ENCODE peak calls at places on chromosomes 13 and 19, in four cellular contexts. E, W, V and U are unnamed samples. For H3K4me1, the result is how much of the 10 kb centered on the place peaks cover.

GRCh38 chr13:45120967-45121366 is 657 bp downstream of the GTF2F2 start:
- DNase-seq in E (no peak), W (no peak), V (no peak), U (no peak)

GRCh38 chr13:105572401-105572800 is 963.1 kb downstream of the EFNB2 start:
- DNase-seq in E (no peak), W (peak), V (no peak), U (peak)

GRCh38 chr13:25420161-25420560 is 48.4 kb downstream of the ATP8A2 start:
- DNase-seq in E (no peak), W (no peak), V (no peak), U (no peak)

GRCh38 chr13:105655046-105655445 is 880.4 kb downstream of the EFNB2 start:
- DNase-seq in E (no peak), W (peak), V (no peak), U (peak)

GRCh38 chr19:58305932-58306323 is 751 bp downstream of the ERVK3-1 start:
- DNase-seq in E (no peak), W (no peak), V (no peak), U (peak)

GRCh38 chr13:109990296-109990695 is 203.9 kb upstream of the IRS2 start:
- DNase-seq in E (no peak), W (no peak), V (no peak), U (no peak)

GRCh38 chr13:72530471-72530870 is 197.0 kb downstream of the MZT1 start:
- DNase-seq in E (no peak), W (no peak), V (no peak), U (peak)

GRCh38 chr13:44504146-44504545 is 72.0 kb downstream of the TSC22D1 start:
- DNase-seq in E (no peak), W (no peak), V (no peak), U (no peak)

GRCh38 chr19:56348289-56348877 is 33.7 kb upstream of the ZSCAN5A start:
- DNase-seq in E (no peak), W (peak), V (no peak), U (peak)

GRCh38 chr19:43784251-43784980 is 3.6 kb upstream of the KCNN4 start:
- DNase-seq in E (no peak), W (peak), V (no peak), U (peak)

GRCh38 chr13:106416645-106417044 is 118.8 kb downstream of the EFNB2 start:
- DNase-seq in E (no peak), W (no peak), V (no peak), U (no peak)

GRCh38 chr19:32824906-32825608 is 44.5 kb downstream of the SLC7A9 start:
- DNase-seq in E (no peak), W (no peak), V (no peak), U (no peak)

GRCh38 chr19:40322271-40322610 is 26.0 kb downstream of the C19orf47 start:
- DNase-seq in E (no peak), W (no peak), V (no peak), U (no peak)

GRCh38 chr19:49800771-49801170 is 12.3 kb downstream of the FUZ start:
- DNase-seq in E (no peak), W (no peak), V (no peak), U (no peak)

GRCh38 chr13:24052547-24052981 is 108.0 kb upstream of the SPATA13 start:
- DNase-seq in E (no peak), W (peak), V (no peak), U (peak)

GRCh38 chr19:35845215-35846037 is 6.9 kb downstream of the NPHS1 start:
- DNase-seq in E (no peak), W (no peak), V (peak), U (no peak)

GRCh38 chr13:106567421-106568224 is at the start of gene ARGLU1:
- DNase-seq in E (peak), W (peak), V (peak), U (peak)

GRCh38 chr13:51524846-51525566 is 59.3 kb upstream of the WDFY2 start:
- DNase-seq in E (no peak), W (peak), V (no peak), U (peak)

DNA sequence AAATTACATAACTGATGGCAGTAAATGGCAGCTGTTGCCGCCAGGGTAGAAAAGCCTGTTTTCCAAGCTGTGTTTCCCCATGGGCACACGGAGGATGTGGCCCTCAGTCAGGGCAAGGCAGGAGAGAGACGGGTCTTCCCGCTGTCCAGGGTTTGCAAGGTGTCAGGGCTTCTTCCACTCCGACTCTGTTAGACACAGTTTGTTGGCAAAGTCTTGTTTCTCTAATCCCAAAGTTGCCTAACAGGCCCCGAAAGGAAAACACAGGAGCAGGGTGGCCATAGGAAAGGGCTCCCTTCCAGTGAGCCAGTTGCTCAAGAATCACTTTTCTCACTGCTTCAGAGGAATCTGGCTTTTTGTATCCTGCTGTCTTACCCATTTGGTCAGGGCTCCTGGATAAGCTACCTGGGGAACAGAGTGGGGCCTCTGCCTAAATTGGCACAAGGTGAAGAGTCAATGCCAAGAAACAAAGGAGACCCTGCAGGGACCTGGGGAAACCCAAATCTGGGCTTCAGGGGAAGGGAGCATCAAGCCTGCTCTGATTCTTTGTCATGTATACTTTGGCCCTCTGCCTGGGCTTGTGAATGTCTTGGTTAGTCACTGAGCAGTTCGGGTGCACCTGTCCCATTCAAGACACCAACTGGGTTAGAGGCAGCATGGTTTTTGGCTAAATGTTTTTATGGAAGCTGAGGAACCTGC is 29.0 kb upstream of the CXCL17 start:
- DNase-seq in E (no peak), W (no peak), V (no peak), U (peak)
- H3K4me1 ChIP-seq in E (under half), W (under half), V (under half), U (under half)

GRCh38 chr19:4059493-4059880 is 7.2 kb downstream of the ZBTB7A start:
- DNase-seq in E (no peak), W (no peak), V (no peak), U (no peak)
- H3K4me1 ChIP-seq in E (half or more), W (half or more), V (half or more), U (half or more)

GRCh38 chr19:45305007-45305406 is 17.7 kb downstream of the CKM start:
- DNase-seq in E (no peak), W (no peak), V (no peak), U (no peak)
- H3K4me1 ChIP-seq in E (under half), W (under half), V (under half), U (under half)

GRCh38 chr19:38841180-38841766 is 8.5 kb downstream of the HNRNPL start:
- DNase-seq in E (no peak), W (no peak), V (no peak), U (no peak)

GRCh38 chr19:38839816-38840582 is 8.4 kb upstream of the ECH1 start:
- DNase-seq in E (no peak), W (no peak), V (no peak), U (no peak)

GRCh38 chr19:38838986-38839761 is 7.6 kb upstream of the ECH1 start:
- DNase-seq in E (no peak), W (no peak), V (no peak), U (no peak)

GRCh38 chr19:38841787-38842438 is 7.9 kb downstream of the HNRNPL start:
- DNase-seq in E (no peak), W (no peak), V (no peak), U (no peak)

DNA sequence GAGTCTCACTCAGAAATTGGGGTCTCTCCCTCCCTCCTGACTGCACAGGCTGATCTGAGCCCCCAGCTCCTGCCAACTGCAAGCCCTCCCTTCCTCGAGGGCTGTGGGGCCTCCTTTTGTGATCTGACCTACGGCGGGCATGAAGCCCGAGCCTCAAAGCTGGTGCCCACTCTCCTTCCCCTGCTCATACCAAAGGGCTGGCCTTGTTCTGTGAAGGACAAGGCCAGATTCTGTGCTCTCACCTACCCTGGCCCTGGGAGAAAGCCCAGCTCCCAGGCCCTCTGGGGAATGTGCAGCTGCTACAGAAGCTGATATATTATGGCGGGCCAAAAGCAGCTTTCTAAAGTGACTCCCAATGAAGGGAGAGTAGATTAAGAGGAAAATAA is 9.0 kb upstream of the ECH1 start:
- DNase-seq in E (no peak), W (no peak), V (no peak), U (no peak)
- H3K4me1 ChIP-seq in E (under half), W (under half), V (half or more), U (under half)

GRCh38 chr19:1397838-1398237 is 3.5 kb downstream of the GAMT start:
- DNase-seq in E (no peak), W (no peak), V (no peak), U (no peak)
- H3K4me1 ChIP-seq in E (under half), W (under half), V (half or more), U (under half)

GRCh38 chr13:36332986-36333385 is 13.2 kb downstream of the SPART start:
- DNase-seq in E (no peak), W (peak), V (no peak), U (peak)
- H3K4me1 ChIP-seq in E (under half), W (under half), V (under half), U (under half)

GRCh38 chr19:2888739-2889224 is 11.9 kb upstream of the ZNF57 start:
- DNase-seq in E (peak), W (no peak), V (no peak), U (peak)
- H3K4me1 ChIP-seq in E (under half), W (under half), V (under half), U (under half)

DNA sequence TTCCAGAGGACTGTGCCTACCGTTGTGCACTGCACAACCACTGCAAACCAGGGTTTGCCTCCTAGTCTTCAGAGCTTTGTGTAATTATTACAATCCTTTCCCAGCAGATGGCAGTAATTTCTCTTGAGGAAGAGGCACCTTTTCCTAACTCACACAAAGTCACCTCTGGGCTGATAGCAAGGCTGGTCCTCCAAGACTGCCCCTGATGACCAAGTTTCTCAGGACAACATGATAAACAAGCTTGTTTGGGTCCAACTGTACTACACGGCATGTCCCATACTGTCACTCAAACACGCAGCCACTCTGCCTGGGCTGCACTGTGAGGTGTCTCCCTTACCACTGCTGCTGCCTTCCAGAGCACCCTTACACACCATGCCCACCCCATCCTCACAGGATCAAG is 39.3 kb downstream of the RFXAP start:
- DNase-seq in E (no peak), W (peak), V (no peak), U (peak)
- H3K4me1 ChIP-seq in E (under half), W (under half), V (under half), U (under half)